ENCODE peak calls at places on chromosomes 6 and 20, in five cellular contexts. One of them, this sample, is unnamed.

GRCh38 chr20:21323640-21324039 is 20.5 kb downstream of the XRN2 start:
- DNase-seq in body of pancreas: no peak
- DNase-seq in astrocyte: peak
- DNase-seq in choroid plexus epithelial cell: peak
- DNase-seq in effector memory CD4-positive, alpha-beta T cell: no peak
- DNase-seq in this sample: no peak

GRCh38 chr20:5980720-5981119 is 30.3 kb downstream of the MCM8 start:
- DNase-seq in body of pancreas: no peak
- DNase-seq in astrocyte: no peak
- DNase-seq in choroid plexus epithelial cell: no peak
- DNase-seq in effector memory CD4-positive, alpha-beta T cell: no peak
- DNase-seq in this sample: no peak

GRCh38 chr20:37311710-37312355 is 22.4 kb downstream of the MANBAL start:
- DNase-seq in body of pancreas: no peak
- DNase-seq in astrocyte: peak
- DNase-seq in choroid plexus epithelial cell: no peak
- DNase-seq in effector memory CD4-positive, alpha-beta T cell: no peak
- DNase-seq in this sample: no peak

GRCh38 chr6:169938731-169939130 is 187.3 kb downstream of the ERMARD start:
- DNase-seq in body of pancreas: no peak
- DNase-seq in astrocyte: no peak
- DNase-seq in choroid plexus epithelial cell: no peak
- DNase-seq in effector memory CD4-positive, alpha-beta T cell: no peak
- DNase-seq in this sample: no peak

GRCh38 chr6:20789162-20789561 is 254.9 kb downstream of the CDKAL1 start:
- DNase-seq in body of pancreas: no peak
- DNase-seq in astrocyte: no peak
- DNase-seq in choroid plexus epithelial cell: peak
- DNase-seq in effector memory CD4-positive, alpha-beta T cell: no peak
- DNase-seq in this sample: no peak

GRCh38 chr20:45111799-45112471 is 3.0 kb downstream of the WFDC5 start:
- DNase-seq in body of pancreas: no peak
- DNase-seq in astrocyte: no peak
- DNase-seq in choroid plexus epithelial cell: peak
- DNase-seq in effector memory CD4-positive, alpha-beta T cell: no peak
- DNase-seq in this sample: peak

GRCh38 chr6:84263557-84263956 is 36.1 kb upstream of the CEP162 start:
- DNase-seq in body of pancreas: no peak
- DNase-seq in astrocyte: no peak
- DNase-seq in choroid plexus epithelial cell: peak
- DNase-seq in effector memory CD4-positive, alpha-beta T cell: no peak
- DNase-seq in this sample: no peak

GRCh38 chr20:60352580-60352979 is 394.4 kb downstream of the CDH26 start:
- DNase-seq in body of pancreas: no peak
- DNase-seq in astrocyte: no peak
- DNase-seq in choroid plexus epithelial cell: no peak
- DNase-seq in effector memory CD4-positive, alpha-beta T cell: no peak
- DNase-seq in this sample: no peak

GRCh38 chr6:107763959-107764358 is 60.2 kb downstream of the SCML4 start:
- DNase-seq in body of pancreas: no peak
- DNase-seq in astrocyte: peak
- DNase-seq in choroid plexus epithelial cell: peak
- DNase-seq in effector memory CD4-positive, alpha-beta T cell: no peak
- DNase-seq in this sample: no peak

GRCh38 chr20:3071610-3072529 is at the start of gene OXT:
- DNase-seq in body of pancreas: peak
- DNase-seq in astrocyte: no peak
- DNase-seq in choroid plexus epithelial cell: no peak
- DNase-seq in effector memory CD4-positive, alpha-beta T cell: peak
- DNase-seq in this sample: peak

GRCh38 chr6:11279213-11279780 is 46.8 kb upstream of the NEDD9 start:
- DNase-seq in body of pancreas: no peak
- DNase-seq in astrocyte: no peak
- DNase-seq in choroid plexus epithelial cell: no peak
- DNase-seq in effector memory CD4-positive, alpha-beta T cell: no peak
- DNase-seq in this sample: no peak

GRCh38 chr6:36028088-36028886 is 679 bp downstream of the MAPK14 start:
- DNase-seq in body of pancreas: peak
- DNase-seq in astrocyte: peak
- DNase-seq in choroid plexus epithelial cell: peak
- DNase-seq in effector memory CD4-positive, alpha-beta T cell: peak
- DNase-seq in this sample: peak

GRCh38 chr6:131762984-131763383 is 44.8 kb upstream of the ENPP1 start:
- DNase-seq in body of pancreas: no peak
- DNase-seq in astrocyte: peak
- DNase-seq in choroid plexus epithelial cell: no peak
- DNase-seq in effector memory CD4-positive, alpha-beta T cell: no peak
- DNase-seq in this sample: no peak

GRCh38 chr6:112595201-112595600 is 248.1 kb downstream of the RFPL4B start:
- DNase-seq in body of pancreas: no peak
- DNase-seq in astrocyte: peak
- DNase-seq in choroid plexus epithelial cell: peak
- DNase-seq in effector memory CD4-positive, alpha-beta T cell: no peak
- DNase-seq in this sample: peak

GRCh38 chr6:21756487-21756886 is 162.9 kb downstream of the SOX4 start:
- DNase-seq in body of pancreas: no peak
- DNase-seq in astrocyte: no peak
- DNase-seq in choroid plexus epithelial cell: no peak
- DNase-seq in effector memory CD4-positive, alpha-beta T cell: no peak
- DNase-seq in this sample: no peak

GRCh38 chr6:43444601-43445000 is 10.7 kb downstream of the DLK2 start:
- DNase-seq in body of pancreas: no peak
- DNase-seq in astrocyte: no peak
- DNase-seq in choroid plexus epithelial cell: no peak
- DNase-seq in effector memory CD4-positive, alpha-beta T cell: no peak
- DNase-seq in this sample: no peak

GRCh38 chr20:5127859-5128409 is 1.1 kb downstream of the CDS2 start:
- DNase-seq in body of pancreas: no peak
- DNase-seq in astrocyte: no peak
- DNase-seq in choroid plexus epithelial cell: no peak
- DNase-seq in effector memory CD4-positive, alpha-beta T cell: no peak
- DNase-seq in this sample: no peak

GRCh38 chr20:36865076-36865860 is 10.7 kb upstream of the TLDC2 start:
- DNase-seq in body of pancreas: no peak
- DNase-seq in astrocyte: no peak
- DNase-seq in choroid plexus epithelial cell: no peak
- DNase-seq in effector memory CD4-positive, alpha-beta T cell: no peak
- DNase-seq in this sample: peak

GRCh38 chr20:58081842-58082241 is 146.6 kb downstream of the ANKRD60 start:
- DNase-seq in body of pancreas: no peak
- DNase-seq in astrocyte: peak
- DNase-seq in choroid plexus epithelial cell: peak
- DNase-seq in effector memory CD4-positive, alpha-beta T cell: no peak
- DNase-seq in this sample: no peak

GRCh38 chr6:44478591-44479254 is 91.2 kb downstream of the CDC5L start:
- DNase-seq in body of pancreas: no peak
- DNase-seq in astrocyte: no peak
- DNase-seq in choroid plexus epithelial cell: no peak
- DNase-seq in effector memory CD4-positive, alpha-beta T cell: no peak
- DNase-seq in this sample: peak

GRCh38 chr6:154487367-154488275 is 22.9 kb downstream of the CNKSR3 start:
- DNase-seq in body of pancreas: no peak
- DNase-seq in astrocyte: peak
- DNase-seq in choroid plexus epithelial cell: no peak
- DNase-seq in effector memory CD4-positive, alpha-beta T cell: no peak
- DNase-seq in this sample: no peak

GRCh38 chr6:49453221-49453620 is 9.8 kb downstream of the MMUT start:
- DNase-seq in body of pancreas: no peak
- DNase-seq in astrocyte: no peak
- DNase-seq in choroid plexus epithelial cell: peak
- DNase-seq in effector memory CD4-positive, alpha-beta T cell: no peak
- DNase-seq in this sample: no peak

GRCh38 chr6:30198166-30199084 is 14.8 kb downstream of the TRIM26 start:
- DNase-seq in body of pancreas: no peak
- DNase-seq in astrocyte: no peak
- DNase-seq in choroid plexus epithelial cell: no peak
- DNase-seq in effector memory CD4-positive, alpha-beta T cell: no peak
- DNase-seq in this sample: no peak

GRCh38 chr20:1287306-1287705 is 21.2 kb downstream of the SNPH start:
- DNase-seq in body of pancreas: no peak
- DNase-seq in astrocyte: no peak
- DNase-seq in choroid plexus epithelial cell: no peak
- DNase-seq in effector memory CD4-positive, alpha-beta T cell: no peak
- DNase-seq in this sample: no peak
- H3K4me3 ChIP-seq in body of pancreas: no peak
- H3K4me3 ChIP-seq in astrocyte: no peak
- H3K4me3 ChIP-seq in choroid plexus epithelial cell: no peak
- H3K4me3 ChIP-seq in effector memory CD4-positive, alpha-beta T cell: no peak
- H3K4me3 ChIP-seq in this sample: no peak

GRCh38 chr20:44034965-44035635 is 120.4 kb downstream of the TOX2 start:
- DNase-seq in body of pancreas: no peak
- DNase-seq in astrocyte: no peak
- DNase-seq in choroid plexus epithelial cell: no peak
- DNase-seq in effector memory CD4-positive, alpha-beta T cell: no peak
- DNase-seq in this sample: no peak

GRCh38 chr20:44033873-44034272 is 119.2 kb downstream of the TOX2 start:
- DNase-seq in body of pancreas: no peak
- DNase-seq in astrocyte: no peak
- DNase-seq in choroid plexus epithelial cell: no peak
- DNase-seq in effector memory CD4-positive, alpha-beta T cell: no peak
- DNase-seq in this sample: no peak

GRCh38 chr20:44035924-44036323 is 121.3 kb downstream of the TOX2 start:
- DNase-seq in body of pancreas: no peak
- DNase-seq in astrocyte: no peak
- DNase-seq in choroid plexus epithelial cell: no peak
- DNase-seq in effector memory CD4-positive, alpha-beta T cell: no peak
- DNase-seq in this sample: no peak

GRCh38 chr20:44033344-44033743 is 118.7 kb downstream of the TOX2 start:
- DNase-seq in body of pancreas: no peak
- DNase-seq in astrocyte: no peak
- DNase-seq in choroid plexus epithelial cell: peak
- DNase-seq in effector memory CD4-positive, alpha-beta T cell: no peak
- DNase-seq in this sample: no peak

DNA sequence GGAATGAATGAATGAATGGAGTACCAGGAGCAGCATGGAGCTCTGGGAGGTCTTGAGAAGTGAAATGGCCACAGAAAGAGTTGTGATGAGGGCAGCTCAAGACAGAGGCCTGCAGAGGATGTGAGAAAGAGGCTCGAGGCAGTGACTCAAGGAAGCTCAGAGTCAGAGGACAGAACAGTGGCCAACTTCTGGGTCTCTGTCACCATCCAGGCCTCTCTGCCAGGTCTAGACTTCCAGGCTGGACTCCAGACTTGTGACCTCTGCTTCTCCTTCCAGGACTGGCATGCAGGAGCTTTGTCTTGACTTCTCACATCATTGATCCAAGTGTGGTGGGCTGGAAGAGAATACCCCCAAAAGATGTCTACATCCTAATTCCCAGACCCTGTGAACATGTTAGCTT is 119.8 kb downstream of the TOX2 start:
- DNase-seq in body of pancreas: no peak
- DNase-seq in astrocyte: no peak
- DNase-seq in choroid plexus epithelial cell: no peak
- DNase-seq in effector memory CD4-positive, alpha-beta T cell: no peak
- DNase-seq in this sample: no peak
- H3K4me3 ChIP-seq in body of pancreas: no peak
- H3K4me3 ChIP-seq in astrocyte: no peak
- H3K4me3 ChIP-seq in choroid plexus epithelial cell: no peak
- H3K4me3 ChIP-seq in effector memory CD4-positive, alpha-beta T cell: no peak
- H3K4me3 ChIP-seq in this sample: no peak

GRCh38 chr6:98944598-98945011 is 3.1 kb downstream of the FBXL4 start:
- DNase-seq in body of pancreas: no peak
- DNase-seq in astrocyte: peak
- DNase-seq in choroid plexus epithelial cell: peak
- DNase-seq in effector memory CD4-positive, alpha-beta T cell: no peak
- DNase-seq in this sample: no peak

GRCh38 chr6:98946877-98947410 is 802 bp downstream of the FBXL4 start:
- DNase-seq in body of pancreas: peak
- DNase-seq in astrocyte: no peak
- DNase-seq in choroid plexus epithelial cell: peak
- DNase-seq in effector memory CD4-positive, alpha-beta T cell: peak
- DNase-seq in this sample: peak

GRCh38 chr6:98946266-98946817 is 1.4 kb downstream of the FBXL4 start:
- DNase-seq in body of pancreas: no peak
- DNase-seq in astrocyte: no peak
- DNase-seq in choroid plexus epithelial cell: no peak
- DNase-seq in effector memory CD4-positive, alpha-beta T cell: no peak
- DNase-seq in this sample: no peak

GRCh38 chr6:98944168-98944567 is 3.6 kb downstream of the FBXL4 start:
- DNase-seq in body of pancreas: no peak
- DNase-seq in astrocyte: no peak
- DNase-seq in choroid plexus epithelial cell: no peak
- DNase-seq in effector memory CD4-positive, alpha-beta T cell: no peak
- DNase-seq in this sample: no peak

GRCh38 chr6:98945311-98946005 is 2.3 kb downstream of the FBXL4 start:
- DNase-seq in body of pancreas: no peak
- DNase-seq in astrocyte: no peak
- DNase-seq in choroid plexus epithelial cell: no peak
- DNase-seq in effector memory CD4-positive, alpha-beta T cell: no peak
- DNase-seq in this sample: no peak
- H3K4me3 ChIP-seq in body of pancreas: no peak
- H3K4me3 ChIP-seq in astrocyte: no peak
- H3K4me3 ChIP-seq in choroid plexus epithelial cell: no peak
- H3K4me3 ChIP-seq in effector memory CD4-positive, alpha-beta T cell: no peak
- H3K4me3 ChIP-seq in this sample: no peak

GRCh38 chr6:144007455-144007778 is 642 bp downstream of the PLAGL1 start:
- DNase-seq in body of pancreas: no peak
- DNase-seq in astrocyte: no peak
- DNase-seq in choroid plexus epithelial cell: no peak
- DNase-seq in effector memory CD4-positive, alpha-beta T cell: no peak
- DNase-seq in this sample: no peak

GRCh38 chr6:144012534-144012933 is 4.5 kb upstream of the PLAGL1 start:
- DNase-seq in body of pancreas: no peak
- DNase-seq in astrocyte: peak
- DNase-seq in choroid plexus epithelial cell: no peak
- DNase-seq in effector memory CD4-positive, alpha-beta T cell: no peak
- DNase-seq in this sample: no peak

GRCh38 chr6:144008501-144009245 is 614 bp upstream of the PLAGL1 start:
- DNase-seq in body of pancreas: peak
- DNase-seq in astrocyte: no peak
- DNase-seq in choroid plexus epithelial cell: no peak
- DNase-seq in effector memory CD4-positive, alpha-beta T cell: no peak
- DNase-seq in this sample: no peak

GRCh38 chr6:144007779-144008500 is at the start of gene PLAGL1:
- DNase-seq in body of pancreas: peak
- DNase-seq in astrocyte: peak
- DNase-seq in choroid plexus epithelial cell: peak
- DNase-seq in effector memory CD4-positive, alpha-beta T cell: no peak
- DNase-seq in this sample: peak

DNA sequence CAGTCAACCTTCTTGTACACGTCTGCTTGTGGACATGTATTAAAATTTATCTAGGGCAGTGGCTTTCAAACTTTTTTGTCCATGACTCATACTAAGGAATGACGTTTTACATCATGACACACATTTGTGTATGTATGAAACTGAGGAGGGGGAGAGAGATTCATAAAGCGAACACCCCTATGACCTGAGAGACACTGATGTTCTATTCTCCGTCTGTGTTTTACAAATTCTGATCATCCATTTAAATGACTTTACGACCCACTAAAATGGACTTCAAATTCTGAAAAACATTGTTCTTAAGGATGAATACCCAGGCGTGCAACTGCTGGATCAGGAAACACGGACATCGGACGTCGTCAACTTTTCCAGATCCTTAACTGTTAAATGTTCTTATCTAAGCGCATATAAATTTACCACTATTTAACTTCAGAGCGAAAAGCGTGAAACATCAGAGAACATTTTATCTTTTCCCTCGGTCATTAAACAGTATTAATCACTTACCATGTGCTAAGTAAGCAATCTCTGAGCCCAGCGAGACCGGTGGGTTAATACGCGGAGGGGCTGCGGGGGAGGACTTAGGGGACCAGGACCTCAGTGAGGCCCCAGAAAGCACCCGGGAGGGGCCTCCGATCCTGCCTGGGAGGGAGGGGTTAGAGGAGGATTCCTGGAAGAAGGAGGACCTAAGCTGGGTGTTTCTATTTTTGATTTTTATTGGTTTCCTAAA is 1.2 kb downstream of the PLAGL1 start:
- DNase-seq in body of pancreas: peak
- DNase-seq in astrocyte: peak
- DNase-seq in choroid plexus epithelial cell: peak
- DNase-seq in effector memory CD4-positive, alpha-beta T cell: no peak
- DNase-seq in this sample: no peak
- H3K4me3 ChIP-seq in body of pancreas: peak
- H3K4me3 ChIP-seq in astrocyte: peak
- H3K4me3 ChIP-seq in choroid plexus epithelial cell: peak
- H3K4me3 ChIP-seq in effector memory CD4-positive, alpha-beta T cell: no peak
- H3K4me3 ChIP-seq in this sample: peak